ENCODE peak calls at places on chromosome 22, in nine cellular contexts. I, N, F, Z, A, Q, X, V and C are unnamed samples.

GRCh38 chr22:20750461-20751184 is 23.3 kb upstream of the SERPIND1 start:
- DNase-seq in A (peak; percentile 76), F (no peak), X (peak; percentile 51), V (peak; percentile 58), I (peak; percentile 62), N (peak; percentile 86), Z (peak; percentile 27), Q (no peak), C (no peak)

GRCh38 chr22:37193629-37194191 is 5.7 kb upstream of the C1QTNF6 start:
- DNase-seq in Q (no peak), I (no peak), N (no peak), X (no peak), F (no peak), V (no peak), A (no peak), Z (no peak), C (no peak)

GRCh38 chr22:42326301-42326700 is 55.8 kb upstream of the TCF20 start:
- DNase-seq in X (no peak), I (no peak), Q (no peak), Z (no peak), A (no peak), F (no peak), N (no peak), V (no peak), C (no peak)

GRCh38 chr22:50087646-50088045 is 2.2 kb upstream of the MOV10L1 start:
- DNase-seq in V (no peak), N (no peak), F (no peak), I (no peak), Z (no peak), A (no peak), Q (no peak), X (no peak), C (no peak)

GRCh38 chr22:42910221-42910942 is 53.3 kb upstream of the ARFGAP3 start:
- DNase-seq in V (no peak), F (no peak), N (no peak), A (no peak), X (no peak), Z (peak; percentile 3), Q (no peak), I (no peak), C (no peak)

GRCh38 chr22:50673231-50674126 is 856 bp downstream of the SHANK3 start:
- DNase-seq in F (no peak), V (no peak), Z (no peak), X (no peak), I (no peak), N (no peak), A (no peak), Q (no peak), C (no peak)

GRCh38 chr22:37091986-37092385 is 17.5 kb downstream of the TMPRSS6 start:
- DNase-seq in A (no peak), Z (no peak), N (no peak), I (no peak), F (no peak), V (no peak), X (no peak), Q (no peak), C (no peak)

GRCh38 chr22:38942702-38943101 is 14.7 kb upstream of the APOBEC3A start:
- DNase-seq in V (no peak), A (no peak), F (no peak), N (no peak), I (no peak), Q (no peak), Z (no peak), X (no peak), C (no peak)